ENCODE peak calls at places on chromosomes 11 and 22, in seven cellular contexts. One of them, this sample, is unnamed.

GRCh38 chr11:74925281-74925680 is 23.6 kb downstream of the XRRA1 start:
- DNase-seq in left cardiac atrium: no peak
- DNase-seq in fibroblast of lung: peak; percentile 36
- DNase-seq in HCT116: no peak
- DNase-seq in central memory CD4-positive, alpha-beta T cell: no peak
- DNase-seq in activated T-cell treated with anti-CD3 and anti-CD28 coated beads, Interleukin-2, amount 50 U/mL, for 72 hours: no peak
- DNase-seq in K562: no peak
- DNase-seq in this sample: no peak

GRCh38 chr11:91981995-91982394 is 242.6 kb upstream of the FAT3 start:
- DNase-seq in left cardiac atrium: peak; percentile 64
- DNase-seq in fibroblast of lung: peak; percentile 98
- DNase-seq in HCT116: no peak
- DNase-seq in central memory CD4-positive, alpha-beta T cell: no peak
- DNase-seq in activated T-cell treated with anti-CD3 and anti-CD28 coated beads, Interleukin-2, amount 50 U/mL, for 72 hours: no peak
- DNase-seq in K562: no peak
- DNase-seq in this sample: peak; percentile 14

GRCh38 chr11:134397304-134398078 is 14.6 kb downstream of the B3GAT1 start:
- DNase-seq in left cardiac atrium: no peak
- DNase-seq in fibroblast of lung: no peak
- DNase-seq in HCT116: no peak
- DNase-seq in central memory CD4-positive, alpha-beta T cell: no peak
- DNase-seq in activated T-cell treated with anti-CD3 and anti-CD28 coated beads, Interleukin-2, amount 50 U/mL, for 72 hours: no peak
- DNase-seq in K562: no peak
- DNase-seq in this sample: no peak

GRCh38 chr11:17414317-17414737 is 25.9 kb upstream of the KCNJ11 start:
- DNase-seq in left cardiac atrium: no peak
- DNase-seq in fibroblast of lung: no peak
- DNase-seq in HCT116: no peak
- DNase-seq in central memory CD4-positive, alpha-beta T cell: no peak
- DNase-seq in activated T-cell treated with anti-CD3 and anti-CD28 coated beads, Interleukin-2, amount 50 U/mL, for 72 hours: no peak
- DNase-seq in K562: no peak
- DNase-seq in this sample: no peak

GRCh38 chr11:94067010-94067409 is 45.9 kb downstream of the HEPHL1 start:
- DNase-seq in left cardiac atrium: no peak
- DNase-seq in fibroblast of lung: peak; percentile 20
- DNase-seq in HCT116: no peak
- DNase-seq in central memory CD4-positive, alpha-beta T cell: no peak
- DNase-seq in activated T-cell treated with anti-CD3 and anti-CD28 coated beads, Interleukin-2, amount 50 U/mL, for 72 hours: no peak
- DNase-seq in K562: peak; percentile 6
- DNase-seq in this sample: no peak

GRCh38 chr22:28435960-28436359 is 243.7 kb downstream of the TTC28 start:
- DNase-seq in left cardiac atrium: no peak
- DNase-seq in fibroblast of lung: peak; percentile 39
- DNase-seq in HCT116: no peak
- DNase-seq in central memory CD4-positive, alpha-beta T cell: no peak
- DNase-seq in activated T-cell treated with anti-CD3 and anti-CD28 coated beads, Interleukin-2, amount 50 U/mL, for 72 hours: no peak
- DNase-seq in K562: no peak
- DNase-seq in this sample: no peak

GRCh38 chr11:77407613-77408012 is 66.3 kb downstream of the PAK1 start:
- DNase-seq in left cardiac atrium: peak; percentile 43
- DNase-seq in fibroblast of lung: peak; percentile 90
- DNase-seq in HCT116: peak; percentile 51
- DNase-seq in central memory CD4-positive, alpha-beta T cell: no peak
- DNase-seq in activated T-cell treated with anti-CD3 and anti-CD28 coated beads, Interleukin-2, amount 50 U/mL, for 72 hours: no peak
- DNase-seq in K562: no peak
- DNase-seq in this sample: peak; percentile 65

GRCh38 chr22:22059476-22060002 is 77.0 kb upstream of the TOP3B start:
- DNase-seq in left cardiac atrium: no peak
- DNase-seq in fibroblast of lung: no peak
- DNase-seq in HCT116: no peak
- DNase-seq in central memory CD4-positive, alpha-beta T cell: no peak
- DNase-seq in activated T-cell treated with anti-CD3 and anti-CD28 coated beads, Interleukin-2, amount 50 U/mL, for 72 hours: no peak
- DNase-seq in K562: no peak
- DNase-seq in this sample: no peak

GRCh38 chr22:29481265-29482000 is 1.4 kb downstream of the NEFH start:
- DNase-seq in left cardiac atrium: no peak
- DNase-seq in fibroblast of lung: no peak
- DNase-seq in HCT116: no peak
- DNase-seq in central memory CD4-positive, alpha-beta T cell: no peak
- DNase-seq in activated T-cell treated with anti-CD3 and anti-CD28 coated beads, Interleukin-2, amount 50 U/mL, for 72 hours: no peak
- DNase-seq in K562: peak; percentile 56
- DNase-seq in this sample: no peak

GRCh38 chr11:106961048-106961447 is 57.2 kb downstream of the GUCY1A2 start:
- DNase-seq in left cardiac atrium: no peak
- DNase-seq in fibroblast of lung: peak; percentile 30
- DNase-seq in HCT116: no peak
- DNase-seq in central memory CD4-positive, alpha-beta T cell: no peak
- DNase-seq in activated T-cell treated with anti-CD3 and anti-CD28 coated beads, Interleukin-2, amount 50 U/mL, for 72 hours: no peak
- DNase-seq in K562: no peak
- DNase-seq in this sample: peak; percentile 7

GRCh38 chr22:43381693-43382092 is 30.1 kb upstream of the MPPED1 start:
- DNase-seq in left cardiac atrium: no peak
- DNase-seq in fibroblast of lung: no peak
- DNase-seq in HCT116: no peak
- DNase-seq in central memory CD4-positive, alpha-beta T cell: peak; percentile 17
- DNase-seq in activated T-cell treated with anti-CD3 and anti-CD28 coated beads, Interleukin-2, amount 50 U/mL, for 72 hours: no peak
- DNase-seq in K562: no peak
- DNase-seq in this sample: no peak

GRCh38 chr11:35065566-35065965 is 73.4 kb upstream of the CD44 start:
- DNase-seq in left cardiac atrium: no peak
- DNase-seq in fibroblast of lung: peak; percentile 71
- DNase-seq in HCT116: no peak
- DNase-seq in central memory CD4-positive, alpha-beta T cell: no peak
- DNase-seq in activated T-cell treated with anti-CD3 and anti-CD28 coated beads, Interleukin-2, amount 50 U/mL, for 72 hours: no peak
- DNase-seq in K562: no peak
- DNase-seq in this sample: no peak

GRCh38 chr22:38973289-38974169 is 8.6 kb upstream of the APOBEC3B start:
- DNase-seq in left cardiac atrium: peak; percentile 40
- DNase-seq in fibroblast of lung: peak; percentile 16
- DNase-seq in HCT116: no peak
- DNase-seq in central memory CD4-positive, alpha-beta T cell: peak; percentile 23
- DNase-seq in activated T-cell treated with anti-CD3 and anti-CD28 coated beads, Interleukin-2, amount 50 U/mL, for 72 hours: peak; percentile 68
- DNase-seq in K562: peak; percentile 61
- DNase-seq in this sample: peak; percentile 49

GRCh38 chr22:49488943-49489342 is 338.7 kb downstream of the BRD1 start:
- DNase-seq in left cardiac atrium: no peak
- DNase-seq in fibroblast of lung: no peak
- DNase-seq in HCT116: no peak
- DNase-seq in central memory CD4-positive, alpha-beta T cell: no peak
- DNase-seq in activated T-cell treated with anti-CD3 and anti-CD28 coated beads, Interleukin-2, amount 50 U/mL, for 72 hours: no peak
- DNase-seq in K562: no peak
- DNase-seq in this sample: no peak